ENCODE peak calls at places on chromosome 15, in six cellular contexts. F is MM.1S; Y is lower lobe of right lung; I is activated CD8-positive, alpha-beta memory T cell treated with anti-CD3 and anti-CD28 coated beads for 48 hours; O is T-helper 17 cell; V is GM18507. P is an unnamed sample.

GRCh38 chr15:85840079-85840801 is 45.5 kb upstream of the KLHL25 start:
- DNase-seq in F (peak), Y (peak), I (peak), O (peak), V (peak), P (peak)

GRCh38 chr15:90388462-90389182 is 580 bp downstream of the IQGAP1 start:
- DNase-seq in F (peak), Y (peak), I (peak), O (peak), V (no peak), P (peak)

GRCh38 chr15:69189157-69189556 is 28.7 kb downstream of the GLCE start:
- DNase-seq in F (no peak), Y (no peak), I (no peak), O (no peak), V (no peak), P (no peak)

GRCh38 chr15:98791046-98791701 is 142.8 kb downstream of the IGF1R start:
- DNase-seq in F (no peak), Y (no peak), I (no peak), O (no peak), V (no peak), P (no peak)

GRCh38 chr15:67515557-67515956 is 5.4 kb upstream of the C15orf61 start:
- DNase-seq in F (no peak), Y (no peak), I (no peak), O (no peak), V (no peak), P (no peak)

GRCh38 chr15:99443768-99444446 is 121.9 kb upstream of the MEF2A start:
- DNase-seq in F (no peak), Y (no peak), I (no peak), O (no peak), V (no peak), P (peak)

GRCh38 chr15:52208306-52208946 is 17.2 kb upstream of the GNB5 start:
- DNase-seq in F (peak), Y (peak), I (peak), O (peak), V (no peak), P (peak)

GRCh38 chr15:32884136-32884535 is 166.3 kb downstream of the GREM1 start:
- DNase-seq in F (no peak), Y (no peak), I (no peak), O (no peak), V (no peak), P (no peak)

GRCh38 chr15:65916664-65917406 is 47.5 kb downstream of the RAB11A start:
- DNase-seq in F (no peak), Y (peak), I (peak), O (no peak), V (peak), P (no peak)

GRCh38 chr15:58308742-58309355 is 122.9 kb upstream of the LIPC start:
- DNase-seq in F (no peak), Y (no peak), I (no peak), O (no peak), V (no peak), P (no peak)

GRCh38 chr15:47786371-47786770 is 69.1 kb downstream of the SEMA6D start:
- DNase-seq in F (no peak), Y (no peak), I (no peak), O (no peak), V (no peak), P (no peak)

GRCh38 chr15:40823572-40824343 is 4.8 kb downstream of the PPP1R14D start:
- DNase-seq in F (no peak), Y (no peak), I (no peak), O (no peak), V (no peak), P (no peak)

GRCh38 chr15:91302588-91303439 is 202.8 kb downstream of the SV2B start:
- DNase-seq in F (peak), Y (no peak), I (no peak), O (no peak), V (peak), P (no peak)

P was measured in right atrium auricular region.